ENCODE peak calls at places on chromosomes 2 and 18, in nine cellular contexts. A is B cell, R is left cardiac atrium, B is cerebellar cortex, D is left ventricle myocardium superior, J is NCI-H1694 treated with DMSO at 0.1 percent for 48 hours, V is NCI-H345, W is OCI-LY7, Y is HEK293T. Z is an unnamed sample.

GRCh38 chr2:124018894-124019293 is 6.2 kb upstream of the CNTNAP5 start:
- DNase-seq in R (no peak), A (no peak), V (no peak), W (no peak), Y (no peak), D (no peak), B (no peak), J (peak), Z (no peak)

GRCh38 chr2:203328735-203329549 is 748 bp downstream of the ABI2 start:
- DNase-seq in R (peak), A (peak), J (peak), Y (peak), D (peak), V (peak), W (peak), B (peak), Z (peak)

GRCh38 chr2:207897541-207898353 is 127.6 kb downstream of the PLEKHM3 start:
- DNase-seq in J (no peak), D (no peak), R (no peak), Y (no peak), A (no peak), V (no peak), W (no peak), B (peak), Z (no peak)

GRCh38 chr2:131121464-131121863 is 16.3 kb downstream of the PLEKHB2 start:
- DNase-seq in R (no peak), A (no peak), D (no peak), J (no peak), B (no peak), Y (no peak), V (no peak), W (no peak), Z (no peak)

GRCh38 chr18:56715121-56715520 is 64.0 kb downstream of the WDR7 start:
- DNase-seq in R (no peak), B (no peak), W (no peak), A (no peak), D (no peak), Y (no peak), J (no peak), V (no peak), Z (no peak)

GRCh38 chr2:98468621-98469236 is 24.1 kb downstream of the INPP4A start:
- DNase-seq in D (no peak), A (no peak), V (no peak), J (no peak), W (no peak), B (no peak), R (no peak), Y (no peak), Z (no peak)

GRCh38 chr2:152477347-152478092 is 142.5 kb downstream of the FMNL2 start:
- DNase-seq in A (no peak), W (no peak), V (no peak), R (no peak), D (no peak), B (no peak), Y (no peak), J (no peak), Z (no peak)

GRCh38 chr2:20580690-20581437 is 70.0 kb downstream of the HS1BP3 start:
- DNase-seq in B (no peak), R (peak), J (no peak), D (no peak), A (no peak), Y (no peak), V (no peak), W (no peak), Z (no peak)

GRCh38 chr2:134736167-134736885 is 17.5 kb upstream of the TMEM163 start:
- DNase-seq in J (no peak), D (no peak), Y (no peak), V (no peak), B (no peak), A (no peak), W (peak), R (no peak), Z (no peak)

GRCh38 chr2:217785544-217786045 is 217.2 kb downstream of the TNS1 start:
- DNase-seq in Y (peak), R (peak), V (peak), B (peak), J (peak), A (peak), D (peak), W (peak), Z (peak)

GRCh38 chr2:128155970-128156369 is 65.0 kb downstream of the UGGT1 start:
- DNase-seq in R (no peak), Y (no peak), W (no peak), D (no peak), A (no peak), J (no peak), V (no peak), B (no peak), Z (peak)

GRCh38 chr2:220370764-220371163 is 743.3 kb downstream of the SLC4A3 start:
- DNase-seq in V (no peak), J (no peak), B (no peak), Y (no peak), R (no peak), D (no peak), W (no peak), A (no peak), Z (no peak)

GRCh38 chr2:8514748-8515389 is 167.0 kb upstream of the ID2 start:
- DNase-seq in D (no peak), Y (no peak), V (peak), A (no peak), B (no peak), W (peak), J (no peak), R (no peak), Z (peak)

GRCh38 chr2:10407841-10408648 is 40.1 kb downstream of the ODC1 start:
- DNase-seq in D (no peak), J (no peak), R (peak), B (no peak), A (peak), W (peak), V (peak), Y (no peak), Z (peak)

GRCh38 chr2:25885933-25886332 is 7.6 kb upstream of the ASXL2 start:
- DNase-seq in A (no peak), J (no peak), R (no peak), B (no peak), W (no peak), Y (no peak), V (no peak), D (no peak), Z (no peak)

GRCh38 chr2:174580951-174581350 is 16.7 kb downstream of the WIPF1 start:
- DNase-seq in R (no peak), D (peak), B (no peak), V (no peak), A (no peak), W (no peak), Y (no peak), J (no peak), Z (no peak)

GRCh38 chr2:231710751-231711676 is 2.7 kb downstream of the PTMA start:
- DNase-seq in Y (no peak), A (no peak), J (no peak), W (peak), V (no peak), D (peak), B (peak), R (peak), Z (no peak)

GRCh38 chr2:26455801-26456700 is 21.9 kb downstream of the OTOF start:
- DNase-seq in Y (no peak), W (no peak), R (no peak), V (no peak), D (peak), A (no peak), J (no peak), B (no peak), Z (no peak)

GRCh38 chr2:240894836-240895558 is 959 bp downstream of the MAB21L4 start:
- DNase-seq in D (no peak), W (no peak), J (no peak), R (no peak), A (no peak), V (no peak), Y (no peak), B (no peak), Z (no peak)

GRCh38 chr2:240966906-240967680 is 31.3 kb upstream of the SNED1 start:
- DNase-seq in V (no peak), J (no peak), D (peak), W (no peak), B (no peak), R (no peak), Y (no peak), A (peak), Z (no peak)

GRCh38 chr2:54635554-54636152 is 87.8 kb upstream of the EML6 start:
- DNase-seq in A (no peak), V (no peak), Y (no peak), R (no peak), D (no peak), W (no peak), B (no peak), J (no peak), Z (no peak)

GRCh38 chr2:236745420-236746210 is 176.0 kb downstream of the ACKR3 start:
- DNase-seq in V (peak), R (no peak), J (no peak), D (no peak), W (no peak), A (no peak), Y (no peak), B (no peak), Z (no peak)

GRCh38 chr2:239781461-239781860 is 243.7 kb downstream of the NDUFA10 start:
- DNase-seq in Y (no peak), B (no peak), W (no peak), D (no peak), J (no peak), V (no peak), R (no peak), A (no peak), Z (no peak)

GRCh38 chr18:61528961-61529360 is 195.7 kb downstream of the CDH20 start:
- DNase-seq in A (no peak), D (no peak), V (no peak), Y (no peak), R (no peak), B (peak), J (peak), W (no peak), Z (no peak)

GRCh38 chr2:38374978-38375377 is 2.1 kb downstream of the ATL2 start:
- DNase-seq in W (peak), J (no peak), V (no peak), B (no peak), Y (no peak), D (no peak), A (no peak), R (no peak), Z (no peak)

GRCh38 chr2:171678619-171679018 is 8.7 kb upstream of the DYNC1I2 start:
- DNase-seq in A (no peak), Y (no peak), D (no peak), J (no peak), V (no peak), R (no peak), B (no peak), W (no peak), Z (no peak)

GRCh38 chr2:50449306-50449705 is 582.6 kb downstream of the NRXN1 start:
- DNase-seq in J (no peak), D (no peak), R (no peak), B (peak), W (no peak), Y (no peak), A (no peak), V (no peak), Z (no peak)

GRCh38 chr18:9401166-9401565 is 66.6 kb downstream of the TWSG1 start:
- DNase-seq in W (no peak), V (no peak), J (no peak), A (no peak), D (no peak), Y (no peak), B (peak), R (no peak), Z (no peak)